ENCODE peak calls at places on chromosome 2, in eight cellular contexts. One of them, this sample, is unnamed.
A peak's percentile ranks its signal among the peaks of the same experiment; 100 is the strongest.

GRCh38 chr2:75523313-75524275 is 37.1 kb downstream of the EVA1A start:
- DNase-seq in choroid plexus epithelial cell: peak; percentile 86
- DNase-seq in stomach: no peak
- DNase-seq in brain microvascular endothelial cell: peak; percentile 89
- DNase-seq in GM06990: peak; percentile 19
- DNase-seq in cardiac muscle cell: peak; percentile 60
- DNase-seq in fibroblast of mammary gland: peak; percentile 78
- DNase-seq in spleen: no peak
- DNase-seq in this sample: no peak

GRCh38 chr2:127155901-127156300 is 48.9 kb upstream of the BIN1 start:
- DNase-seq in choroid plexus epithelial cell: peak; percentile 81
- DNase-seq in stomach: no peak
- DNase-seq in brain microvascular endothelial cell: no peak
- DNase-seq in GM06990: no peak
- DNase-seq in cardiac muscle cell: peak; percentile 78
- DNase-seq in fibroblast of mammary gland: peak; percentile 73
- DNase-seq in spleen: no peak
- DNase-seq in this sample: no peak

GRCh38 chr2:158755738-158756137 is 39.4 kb upstream of the DAPL1 start:
- DNase-seq in choroid plexus epithelial cell: no peak
- DNase-seq in stomach: no peak
- DNase-seq in brain microvascular endothelial cell: no peak
- DNase-seq in GM06990: no peak
- DNase-seq in cardiac muscle cell: no peak
- DNase-seq in fibroblast of mammary gland: no peak
- DNase-seq in spleen: no peak
- DNase-seq in this sample: no peak

GRCh38 chr2:133532919-133533318 is 35.3 kb downstream of the NCKAP5 start:
- DNase-seq in choroid plexus epithelial cell: no peak
- DNase-seq in stomach: no peak
- DNase-seq in brain microvascular endothelial cell: no peak
- DNase-seq in GM06990: no peak
- DNase-seq in cardiac muscle cell: peak; percentile 6
- DNase-seq in fibroblast of mammary gland: peak; percentile 0
- DNase-seq in spleen: no peak
- DNase-seq in this sample: no peak

GRCh38 chr2:158726906-158727592 is 68.1 kb upstream of the DAPL1 start:
- DNase-seq in choroid plexus epithelial cell: no peak
- DNase-seq in stomach: no peak
- DNase-seq in brain microvascular endothelial cell: no peak
- DNase-seq in GM06990: no peak
- DNase-seq in cardiac muscle cell: no peak
- DNase-seq in fibroblast of mammary gland: peak; percentile 31
- DNase-seq in spleen: no peak
- DNase-seq in this sample: no peak

GRCh38 chr2:144943986-144944385 is 424.1 kb upstream of the ZEB2 start:
- DNase-seq in choroid plexus epithelial cell: peak; percentile 78
- DNase-seq in stomach: no peak
- DNase-seq in brain microvascular endothelial cell: peak; percentile 53
- DNase-seq in GM06990: no peak
- DNase-seq in cardiac muscle cell: peak; percentile 55
- DNase-seq in fibroblast of mammary gland: peak; percentile 70
- DNase-seq in spleen: no peak
- DNase-seq in this sample: no peak

GRCh38 chr2:190867182-190867581 is 13.4 kb upstream of the GLS start:
- DNase-seq in choroid plexus epithelial cell: peak; percentile 68
- DNase-seq in stomach: no peak
- DNase-seq in brain microvascular endothelial cell: peak; percentile 48
- DNase-seq in GM06990: no peak
- DNase-seq in cardiac muscle cell: no peak
- DNase-seq in fibroblast of mammary gland: no peak
- DNase-seq in spleen: no peak
- DNase-seq in this sample: peak; percentile 85

GRCh38 chr2:113240150-113240914 is 38.4 kb downstream of the PAX8 start:
- DNase-seq in choroid plexus epithelial cell: peak; percentile 86
- DNase-seq in stomach: peak; percentile 92
- DNase-seq in brain microvascular endothelial cell: peak; percentile 85
- DNase-seq in GM06990: no peak
- DNase-seq in cardiac muscle cell: peak; percentile 94
- DNase-seq in fibroblast of mammary gland: peak; percentile 99
- DNase-seq in spleen: peak; percentile 88
- DNase-seq in this sample: no peak

GRCh38 chr2:12151716-12152115 is 405.3 kb downstream of the LPIN1 start:
- DNase-seq in choroid plexus epithelial cell: peak; percentile 48
- DNase-seq in stomach: no peak
- DNase-seq in brain microvascular endothelial cell: no peak
- DNase-seq in GM06990: no peak
- DNase-seq in cardiac muscle cell: no peak
- DNase-seq in fibroblast of mammary gland: no peak
- DNase-seq in spleen: no peak
- DNase-seq in this sample: no peak

GRCh38 chr2:31227110-31227509 is 6.8 kb upstream of the EHD3 start:
- DNase-seq in choroid plexus epithelial cell: no peak
- DNase-seq in stomach: no peak
- DNase-seq in brain microvascular endothelial cell: no peak
- DNase-seq in GM06990: no peak
- DNase-seq in cardiac muscle cell: no peak
- DNase-seq in fibroblast of mammary gland: no peak
- DNase-seq in spleen: no peak
- DNase-seq in this sample: no peak

GRCh38 chr2:38602136-38602731 is 494 bp downstream of the HNRNPLL start:
- DNase-seq in choroid plexus epithelial cell: no peak
- DNase-seq in stomach: peak; percentile 43
- DNase-seq in brain microvascular endothelial cell: no peak
- DNase-seq in GM06990: no peak
- DNase-seq in cardiac muscle cell: no peak
- DNase-seq in fibroblast of mammary gland: no peak
- DNase-seq in spleen: peak; percentile 91
- DNase-seq in this sample: no peak

GRCh38 chr2:167438206-167438605 is 549.9 kb downstream of the XIRP2 start:
- DNase-seq in choroid plexus epithelial cell: peak; percentile 71
- DNase-seq in stomach: no peak
- DNase-seq in brain microvascular endothelial cell: peak; percentile 76
- DNase-seq in GM06990: no peak
- DNase-seq in cardiac muscle cell: peak; percentile 24
- DNase-seq in fibroblast of mammary gland: peak; percentile 76
- DNase-seq in spleen: no peak
- DNase-seq in this sample: peak; percentile 69

GRCh38 chr2:56687169-56687568 is 503.4 kb downstream of the CCDC85A start:
- DNase-seq in choroid plexus epithelial cell: peak; percentile 12
- DNase-seq in stomach: no peak
- DNase-seq in brain microvascular endothelial cell: peak; percentile 7
- DNase-seq in GM06990: no peak
- DNase-seq in cardiac muscle cell: peak; percentile 27
- DNase-seq in fibroblast of mammary gland: no peak
- DNase-seq in spleen: no peak
- DNase-seq in this sample: no peak

GRCh38 chr2:9666306-9666705 is 35.5 kb upstream of the YWHAQ start:
- DNase-seq in choroid plexus epithelial cell: peak; percentile 55
- DNase-seq in stomach: no peak
- DNase-seq in brain microvascular endothelial cell: peak; percentile 31
- DNase-seq in GM06990: no peak
- DNase-seq in cardiac muscle cell: peak; percentile 36
- DNase-seq in fibroblast of mammary gland: peak; percentile 56
- DNase-seq in spleen: no peak
- DNase-seq in this sample: no peak

DNA sequence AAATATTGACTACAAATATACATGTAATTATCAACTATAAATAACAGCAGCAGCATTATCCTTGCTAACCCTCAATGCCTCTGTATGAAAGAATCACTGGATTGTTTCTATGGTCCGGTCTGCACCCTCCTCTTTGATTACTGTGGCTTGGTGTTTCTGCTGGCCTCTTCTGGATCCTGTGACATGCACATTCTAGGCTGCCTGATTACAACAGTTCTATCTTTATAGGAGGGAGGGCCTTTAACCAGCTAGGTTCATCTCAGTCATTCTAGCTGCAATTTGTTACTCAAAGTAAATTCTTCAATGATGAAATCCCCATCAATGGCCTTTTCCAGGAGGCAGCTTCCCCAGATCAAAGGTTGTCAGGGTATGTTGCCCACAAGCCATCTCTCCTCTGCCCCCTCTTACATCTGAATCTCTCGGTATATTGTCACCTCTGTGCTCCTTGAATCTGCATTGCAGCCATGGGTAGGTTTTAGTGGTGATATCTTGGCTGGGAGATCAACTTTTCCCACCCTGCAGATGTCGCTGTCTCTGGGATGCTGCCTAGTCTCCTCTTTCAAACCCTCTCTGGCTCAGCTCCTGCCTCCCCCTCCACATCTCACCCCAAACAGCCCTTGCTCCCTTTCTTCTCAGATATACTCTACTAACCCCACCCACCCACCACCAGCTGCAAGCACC is 106.3 kb upstream of the BZW1 start:
- DNase-seq in choroid plexus epithelial cell: peak; percentile 54
- DNase-seq in stomach: no peak
- DNase-seq in brain microvascular endothelial cell: peak; percentile 36
- DNase-seq in GM06990: no peak
- DNase-seq in cardiac muscle cell: peak; percentile 42
- DNase-seq in fibroblast of mammary gland: peak; percentile 33
- DNase-seq in spleen: no peak
- DNase-seq in this sample: no peak
- TF ChIP-seq CTCF in choroid plexus epithelial cell: peak; percentile 74
- TF ChIP-seq CTCF in stomach: no peak
- TF ChIP-seq CTCF in brain microvascular endothelial cell: peak; percentile 63
- TF ChIP-seq CTCF in GM06990: no peak
- TF ChIP-seq CTCF in cardiac muscle cell: peak; percentile 46
- TF ChIP-seq CTCF in fibroblast of mammary gland: peak; percentile 39
- TF ChIP-seq CTCF in spleen: no peak
- TF ChIP-seq CTCF in this sample: peak; percentile 44

DNA sequence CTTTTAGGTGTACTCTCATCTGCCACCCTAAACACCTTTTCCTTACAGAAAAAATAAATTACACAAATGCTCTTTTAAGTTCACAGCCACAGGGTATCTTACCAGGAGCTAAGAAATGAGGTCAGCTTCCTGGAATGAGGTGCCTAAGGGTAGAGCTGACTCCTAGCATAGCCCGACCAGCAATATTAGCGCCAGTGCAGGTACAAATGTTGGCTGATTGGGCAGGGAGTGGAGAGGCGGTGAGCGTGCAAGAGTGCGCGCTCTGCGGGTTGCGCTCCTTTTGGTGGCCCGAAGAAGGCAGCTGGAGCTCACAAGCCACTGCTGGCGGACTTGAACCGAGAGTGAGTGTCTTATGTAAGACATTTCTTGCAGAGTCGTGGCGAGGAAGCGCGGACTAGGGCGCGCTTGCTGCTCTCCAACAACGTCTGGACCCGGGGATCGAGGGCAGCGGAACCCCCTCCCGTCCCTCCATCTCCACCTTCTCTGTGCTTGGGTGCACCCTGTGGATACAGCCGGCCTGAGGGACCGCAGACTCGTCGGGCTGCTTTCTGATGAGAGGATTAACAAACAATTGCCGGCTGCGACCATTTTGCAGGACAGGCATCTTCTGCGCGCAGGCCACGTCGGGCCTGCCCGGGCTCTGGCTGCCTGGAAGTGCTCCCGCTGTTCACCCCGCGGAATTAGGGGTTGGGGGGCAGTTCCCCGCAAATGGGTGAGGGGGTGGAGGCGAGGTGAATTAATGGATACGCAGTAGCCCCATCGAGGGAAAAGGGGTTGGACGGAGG is 17.3 kb downstream of the BOLA3 start:
- DNase-seq in choroid plexus epithelial cell: peak; percentile 12
- DNase-seq in stomach: no peak
- DNase-seq in brain microvascular endothelial cell: no peak
- DNase-seq in GM06990: no peak
- DNase-seq in cardiac muscle cell: peak; percentile 14
- DNase-seq in fibroblast of mammary gland: no peak
- DNase-seq in spleen: no peak
- DNase-seq in this sample: no peak
- H3K4me3 ChIP-seq in choroid plexus epithelial cell: no peak overlapping the region
- H3K4me3 ChIP-seq in stomach: no peak overlapping the region
- H3K4me3 ChIP-seq in brain microvascular endothelial cell: no peak overlapping the region
- H3K4me3 ChIP-seq in GM06990: no peak overlapping the region
- H3K4me3 ChIP-seq in cardiac muscle cell: no peak overlapping the region
- H3K4me3 ChIP-seq in fibroblast of mammary gland: no peak overlapping the region
- H3K4me3 ChIP-seq in spleen: no peak overlapping the region
- H3K4me3 ChIP-seq in this sample: no peak overlapping the region

DNA sequence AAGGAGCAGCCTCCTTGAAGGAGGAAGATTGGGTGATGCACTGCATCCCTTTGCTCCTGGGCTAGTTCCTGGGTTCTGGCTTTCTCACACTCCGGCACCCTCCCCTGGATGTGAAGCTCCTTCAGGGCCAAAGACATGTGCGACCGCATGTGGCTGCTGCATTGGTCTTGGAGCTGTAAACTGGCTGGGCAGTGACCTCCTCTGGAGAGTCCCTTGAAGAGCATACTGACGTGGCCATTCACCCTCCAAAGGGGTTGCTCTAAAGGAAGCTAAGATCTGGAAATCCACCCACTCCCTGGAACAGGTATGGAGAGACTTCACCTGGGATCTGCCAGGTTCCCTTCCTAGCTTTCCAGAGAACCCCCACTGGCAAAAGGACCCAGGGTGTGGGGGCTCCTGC is 62.1 kb downstream of the TMEM17 start:
- DNase-seq in choroid plexus epithelial cell: peak; percentile 9
- DNase-seq in stomach: no peak
- DNase-seq in brain microvascular endothelial cell: no peak
- DNase-seq in GM06990: no peak
- DNase-seq in cardiac muscle cell: no peak
- DNase-seq in fibroblast of mammary gland: no peak
- DNase-seq in spleen: no peak
- DNase-seq in this sample: no peak
- TF ChIP-seq CTCF in choroid plexus epithelial cell: no peak
- TF ChIP-seq CTCF in stomach: no peak
- TF ChIP-seq CTCF in brain microvascular endothelial cell: no peak
- TF ChIP-seq CTCF in GM06990: no peak
- TF ChIP-seq CTCF in cardiac muscle cell: no peak
- TF ChIP-seq CTCF in fibroblast of mammary gland: no peak
- TF ChIP-seq CTCF in spleen: no peak
- TF ChIP-seq CTCF in this sample: peak; percentile 7

DNA sequence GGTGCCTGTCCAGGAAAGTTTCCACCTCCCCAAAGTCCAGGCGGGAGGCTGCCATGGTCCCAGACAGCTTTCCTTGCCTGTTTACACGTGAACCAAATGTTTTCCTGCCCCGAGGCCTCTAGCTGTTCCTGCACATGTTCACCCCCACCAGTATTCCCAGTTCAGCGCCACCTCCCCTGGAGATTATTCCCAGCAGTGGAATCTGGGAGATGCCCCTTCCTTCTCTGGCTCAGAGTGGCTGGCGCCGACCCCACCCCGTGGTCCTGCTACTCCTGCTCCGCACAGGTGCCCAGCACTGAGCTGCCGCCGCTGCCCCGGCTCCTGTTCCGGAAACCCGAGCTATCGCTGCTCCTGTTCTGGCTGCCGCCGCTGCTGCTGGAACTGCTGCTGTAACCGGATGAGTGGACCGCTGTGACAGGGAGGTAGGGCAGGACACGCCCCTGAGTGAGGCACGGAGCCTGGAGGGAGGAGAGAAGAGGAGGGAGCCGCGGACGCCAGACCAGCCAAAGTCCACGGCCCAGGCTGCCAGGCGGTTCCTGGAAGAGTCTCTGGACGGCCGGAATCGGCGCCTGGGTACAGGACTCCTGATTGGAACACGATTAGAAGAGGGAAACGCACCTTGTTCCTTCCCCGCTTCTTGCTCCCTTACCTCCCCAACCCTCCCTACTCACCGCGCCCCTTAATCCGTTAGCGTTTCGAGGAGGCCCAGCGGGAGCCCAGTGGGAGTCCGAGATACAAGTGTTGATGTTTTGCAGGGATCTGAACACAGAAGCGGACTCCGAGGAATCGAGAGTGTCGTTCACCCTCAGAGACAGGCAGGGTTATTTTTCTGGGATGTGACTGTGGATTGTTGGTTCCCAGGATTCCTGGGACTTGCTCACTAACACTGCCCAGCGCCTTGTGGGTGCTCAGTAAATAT is at the start of gene PDE11A:
- DNase-seq in choroid plexus epithelial cell: peak; percentile 54
- DNase-seq in stomach: peak; percentile 92
- DNase-seq in brain microvascular endothelial cell: peak; percentile 61
- DNase-seq in GM06990: peak; percentile 6
- DNase-seq in cardiac muscle cell: peak; percentile 70
- DNase-seq in fibroblast of mammary gland: peak; percentile 65
- DNase-seq in spleen: peak; percentile 81
- DNase-seq in this sample: no peak
- H3K4me3 ChIP-seq in choroid plexus epithelial cell: peak within 1 kb of the TSS; percentile 55
- H3K4me3 ChIP-seq in stomach: peak within 1 kb of the TSS; percentile 41
- H3K4me3 ChIP-seq in brain microvascular endothelial cell: peak within 1 kb of the TSS; percentile 56
- H3K4me3 ChIP-seq in GM06990: no peak within 1 kb of the TSS
- H3K4me3 ChIP-seq in cardiac muscle cell: peak within 1 kb of the TSS; percentile 40
- H3K4me3 ChIP-seq in fibroblast of mammary gland: peak within 1 kb of the TSS; percentile 56
- H3K4me3 ChIP-seq in spleen: peak within 1 kb of the TSS; percentile 10
- H3K4me3 ChIP-seq in this sample: peak within 1 kb of the TSS; percentile 74

This sample was measured in epithelial cell of proximal tubule.